ENCODE peak calls at places on chromosomes 12 and 14, in ten cellular contexts. N is stomach, U is endodermal cell, X is HCT116, S is thyroid gland, M is GM23338, D is esophagus squamous epithelium, T is HAP-1, Q is trophoblast cell, O is breast epithelium. E is an unnamed sample.

GRCh38 chr14:99522934-99523660 is 41.9 kb downstream of the CCNK start:
- DNase-seq in N (no peak), O (no peak), T (peak; percentile 80), X (no peak), D (no peak), U (peak; percentile 88), Q (no peak), S (peak; percentile 20), M (no peak), E (peak; percentile 82)

GRCh38 chr14:66568220-66568619 is 60.3 kb downstream of the GPHN start:
- DNase-seq in X (no peak), O (no peak), N (no peak), M (no peak), T (no peak), Q (no peak), S (no peak), U (no peak), D (no peak), E (no peak)

GRCh38 chr12:95051241-95051640 is 22.2 kb downstream of the NR2C1 start:
- DNase-seq in T (no peak), X (no peak), O (no peak), D (no peak), Q (no peak), U (no peak), M (no peak), S (no peak), N (no peak), E (no peak)

GRCh38 chr14:103880986-103881926 is 33.9 kb upstream of the PPP1R13B start:
- DNase-seq in T (no peak), X (no peak), M (no peak), S (peak; percentile 79), N (peak; percentile 83), O (no peak), Q (no peak), D (no peak), U (no peak), E (no peak)

GRCh38 chr12:29241821-29242591 is 92.9 kb downstream of the FAR2 start:
- DNase-seq in X (peak; percentile 49), U (peak; percentile 81), T (no peak), Q (peak; percentile 85), O (peak; percentile 31), D (no peak), N (peak; percentile 45), M (peak; percentile 10), S (no peak), E (no peak)

GRCh38 chr14:101451166-101451565 is 110.1 kb upstream of the DIO3 start:
- DNase-seq in S (no peak), U (no peak), O (no peak), T (no peak), X (no peak), D (no peak), N (peak; percentile 9), M (no peak), Q (no peak), E (no peak)

GRCh38 chr14:68692216-68692615 is 100.7 kb downstream of the ZFP36L1 start:
- DNase-seq in X (no peak), Q (no peak), U (no peak), O (no peak), T (no peak), N (no peak), D (no peak), S (no peak), M (no peak), E (no peak)

GRCh38 chr12:55730447-55730820 is 1.6 kb upstream of the CD63 start:
- DNase-seq in N (no peak), S (no peak), O (no peak), M (no peak), T (no peak), Q (no peak), U (no peak), X (no peak), D (no peak), E (no peak)

GRCh38 chr14:20456971-20457370 is 1.9 kb downstream of the APEX1 start:
- DNase-seq in U (no peak), S (no peak), M (no peak), D (no peak), Q (no peak), T (no peak), O (no peak), X (no peak), N (no peak), E (no peak)

GRCh38 chr12:110102255-110102654 is 21.9 kb upstream of the IFT81 start:
- DNase-seq in T (peak; percentile 82), U (peak; percentile 98), X (peak; percentile 94), O (no peak), Q (peak; percentile 46), S (no peak), M (peak; percentile 98), D (no peak), N (no peak), E (peak; percentile 91)

GRCh38 chr14:87434011-87434410 is 559.0 kb downstream of the GALC start:
- DNase-seq in T (no peak), O (no peak), M (no peak), D (no peak), N (no peak), X (no peak), U (no peak), Q (peak; percentile 66), S (no peak), E (no peak)

GRCh38 chr14:77303417-77304156 is 17.1 kb downstream of the POMT2 start:
- DNase-seq in N (no peak), T (peak; percentile 53), U (no peak), X (peak; percentile 54), O (peak; percentile 58), M (no peak), S (no peak), Q (peak; percentile 79), D (no peak), E (no peak)

GRCh38 chr14:96409701-96410100 is 17.8 kb downstream of the AK7 start:
- DNase-seq in U (no peak), N (peak; percentile 51), T (no peak), Q (no peak), D (no peak), X (peak; percentile 71), O (no peak), M (no peak), S (no peak), E (no peak)

GRCh38 chr12:10384191-10384590 is 5.7 kb downstream of the KLRK1 start:
- DNase-seq in Q (no peak), N (no peak), M (no peak), S (no peak), O (no peak), T (no peak), X (no peak), U (no peak), D (no peak), E (no peak)

GRCh38 chr14:100864206-100864605 is 38.3 kb downstream of the MEG3 start:
- DNase-seq in S (no peak), T (no peak), M (no peak), O (no peak), D (no peak), Q (no peak), X (no peak), N (no peak), U (no peak), E (peak; percentile 8)

GRCh38 chr12:122860052-122860853 is 25.0 kb downstream of the HIP1R start:
- DNase-seq in O (peak; percentile 80), D (no peak), X (peak; percentile 50), Q (peak; percentile 90), M (peak; percentile 84), N (peak; percentile 87), S (peak; percentile 82), U (peak; percentile 97), T (peak; percentile 90), E (peak; percentile 78)

DNA sequence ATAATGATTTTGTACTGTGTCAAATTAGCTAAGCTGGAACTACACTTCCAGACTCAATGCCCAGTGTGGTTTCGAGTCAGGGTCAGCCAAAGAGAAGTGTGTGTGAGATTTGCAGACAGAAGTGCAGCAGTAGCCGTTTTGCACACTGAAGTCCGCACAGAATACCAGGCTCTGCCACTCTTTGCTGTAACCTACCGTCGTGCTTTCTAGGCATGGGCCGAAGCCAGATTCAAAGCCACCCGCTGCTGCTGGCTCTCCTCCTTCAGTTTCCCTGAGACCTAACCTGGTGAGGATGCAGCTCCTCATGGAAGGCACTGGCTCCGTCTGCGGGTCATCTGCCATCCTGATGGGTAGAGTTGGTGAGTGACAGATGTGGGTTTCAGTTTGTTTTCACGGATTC is 48.8 kb downstream of the LRTM2 start:
- DNase-seq in O (peak; percentile 7), M (no peak), D (no peak), X (no peak), N (no peak), Q (no peak), U (no peak), S (no peak), T (no peak), E (no peak)
- H3K4me1 ChIP-seq in O (no peaks in the 10 kb centered on the region), M (no peaks in the 10 kb centered on the region), D (no peaks in the 10 kb centered on the region), X (no peaks in the 10 kb centered on the region), N (no peaks in the 10 kb centered on the region), Q (peaks cover 2% of the 10 kb centered on the region), U (no peaks in the 10 kb centered on the region), S (no peaks in the 10 kb centered on the region), T (no peaks in the 10 kb centered on the region), E (peaks cover 3% of the 10 kb centered on the region)

DNA sequence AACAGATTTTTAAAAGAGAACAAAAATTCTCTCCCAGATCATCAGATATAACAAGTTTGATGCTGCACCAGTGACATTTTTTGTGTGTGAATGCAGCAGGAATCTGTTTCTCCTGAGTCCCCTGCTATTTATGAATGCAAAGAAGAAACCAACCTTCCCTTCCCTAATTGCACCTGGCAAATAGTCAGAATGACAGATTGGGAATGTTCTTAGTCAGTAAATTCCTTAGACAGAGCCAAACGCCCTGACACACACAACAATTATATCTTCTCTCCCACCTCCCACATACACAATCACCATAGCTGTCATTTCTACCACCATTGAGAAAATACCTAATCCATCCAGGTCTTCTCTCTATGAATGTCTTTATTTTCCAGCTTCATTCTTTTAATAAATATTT is 174.4 kb downstream of the ALG10B start:
- DNase-seq in Q (peak; percentile 56), N (no peak), X (no peak), D (no peak), O (no peak), S (no peak), U (no peak), T (no peak), M (no peak), E (no peak)
- H3K27me3 ChIP-seq in Q (no peaks in the 10 kb centered on the region), N (no peaks in the 10 kb centered on the region), X (no peaks in the 10 kb centered on the region), D (no peaks in the 10 kb centered on the region), O (no peaks in the 10 kb centered on the region), S (no peaks in the 10 kb centered on the region), U (no peaks in the 10 kb centered on the region), T (no peaks in the 10 kb centered on the region), M (no peaks in the 10 kb centered on the region), E (no peaks in the 10 kb centered on the region)

GRCh38 chr12:52977195-52977594 is 28.3 kb downstream of the KRT18 start:
- DNase-seq in N (no peak), D (no peak), S (no peak), M (no peak), O (no peak), Q (no peak), U (peak; percentile 65), X (no peak), T (no peak), E (peak; percentile 45)
- H3K4me1 ChIP-seq in N (no peaks in the 10 kb centered on the region), D (peaks cover under 1% of the 10 kb centered on the region), S (peaks cover 27% of the 10 kb centered on the region), M (peaks cover 10% of the 10 kb centered on the region), O (no peaks in the 10 kb centered on the region), Q (peaks cover 31% of the 10 kb centered on the region), U (peaks cover 7% of the 10 kb centered on the region), X (peaks cover 55% of the 10 kb centered on the region), T (peaks cover 11% of the 10 kb centered on the region), E (peaks cover 66% of the 10 kb centered on the region)

DNA sequence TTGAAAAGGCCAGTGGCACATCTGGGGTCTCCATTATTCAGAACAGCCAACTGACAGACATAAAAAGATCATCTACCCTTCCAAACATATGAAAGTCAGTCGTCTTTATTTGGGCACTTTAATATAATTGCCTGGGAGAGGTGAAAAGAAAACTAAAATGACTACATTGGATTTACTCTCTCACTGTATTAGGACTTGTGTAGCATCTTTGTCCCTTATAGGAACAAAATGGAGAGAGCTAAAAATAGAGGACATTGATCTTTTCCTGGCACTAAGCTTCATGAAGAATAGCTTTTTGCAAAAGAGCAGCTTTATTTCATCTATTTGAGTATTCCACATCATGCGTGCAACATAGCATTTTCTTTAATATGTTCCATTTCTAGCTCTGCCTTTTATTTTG is 254.8 kb downstream of the SEC23A start:
- DNase-seq in Q (no peak), O (no peak), T (no peak), N (no peak), U (no peak), M (no peak), D (no peak), X (no peak), S (no peak), E (no peak)
- H3K27me3 ChIP-seq in Q (no peaks in the 10 kb centered on the region), O (peaks cover 5% of the 10 kb centered on the region), T (peaks cover 2% of the 10 kb centered on the region), N (no peaks in the 10 kb centered on the region), U (no peaks in the 10 kb centered on the region), M (no peaks in the 10 kb centered on the region), D (no peaks in the 10 kb centered on the region), X (peaks cover 5% of the 10 kb centered on the region), S (no peaks in the 10 kb centered on the region), E (no peaks in the 10 kb centered on the region)

E was measured in Caco-2.